ENCODE peak calls at places on chromosomes 13 and 19, in four cellular contexts. A is heart right ventricle, O is A673, V is RWPE1. J is an unnamed sample.

GRCh38 chr19:43316591-43317319 is 36.7 kb upstream of the CD177 start:
- DNase-seq in A (no peak), O (no peak), V (peak), J (no peak)

GRCh38 chr19:36213793-36214387 is 575 bp downstream of the ZNF565 start:
- DNase-seq in A (no peak), O (no peak), V (no peak), J (no peak)

GRCh38 chr13:21318891-21319532 is 140.1 kb downstream of the ZDHHC20 start:
- DNase-seq in A (no peak), O (no peak), V (no peak), J (no peak)

GRCh38 chr19:6769006-6769637 is 1.9 kb upstream of the SH2D3A start:
- DNase-seq in A (no peak), O (no peak), V (no peak), J (no peak)

GRCh38 chr19:48637948-48638830 is 1.0 kb upstream of the DBP start:
- DNase-seq in A (peak), O (peak), V (peak), J (peak)

GRCh38 chr13:49042476-49042875 is 66.8 kb downstream of the FNDC3A start:
- DNase-seq in A (no peak), O (no peak), V (no peak), J (no peak)

GRCh38 chr13:24822640-24823039 is 58.7 kb downstream of the RNF17 start:
- DNase-seq in A (no peak), O (no peak), V (no peak), J (no peak)

GRCh38 chr13:20714161-20714560 is 10.7 kb downstream of the IL17D start:
- DNase-seq in A (no peak), O (no peak), V (no peak), J (no peak)

GRCh38 chr13:59111711-59112110 is 1052.0 kb downstream of the DIAPH3 start:
- DNase-seq in A (no peak), O (peak), V (no peak), J (no peak)

GRCh38 chr13:88643233-88643632 is 972.1 kb downstream of the SLITRK5 start:
- DNase-seq in A (no peak), O (no peak), V (no peak), J (no peak)

GRCh38 chr19:37992761-37993160 is 85.8 kb downstream of the SIPA1L3 start:
- DNase-seq in A (no peak), O (no peak), V (no peak), J (no peak)

GRCh38 chr13:110582421-110582954 is 21.0 kb upstream of the RAB20 start:
- DNase-seq in A (no peak), O (no peak), V (no peak), J (no peak)

GRCh38 chr13:95643814-95644598 is 500 bp downstream of the DZIP1 start:
- DNase-seq in A (peak), O (peak), V (peak), J (no peak)

GRCh38 chr13:22061806-22062391 is 391.0 kb downstream of the FGF9 start:
- DNase-seq in A (no peak), O (no peak), V (no peak), J (no peak)

GRCh38 chr13:32496574-32497160 is 41.9 kb downstream of the N4BP2L2 start:
- DNase-seq in A (no peak), O (no peak), V (no peak), J (no peak)

GRCh38 chr19:4368128-4368820 is 24.9 kb downstream of the MPND start:
- DNase-seq in A (no peak), O (no peak), V (no peak), J (no peak)

GRCh38 chr19:4691383-4691782 is 21.2 kb upstream of the MYDGF start:
- DNase-seq in A (no peak), O (no peak), V (no peak), J (no peak)

GRCh38 chr13:89568276-89568675 is 1779.2 kb upstream of the MIR17HG start:
- DNase-seq in A (no peak), O (no peak), V (no peak), J (no peak)

GRCh38 chr13:114017028-114017630 is 43.3 kb upstream of the C13orf46 start:
- DNase-seq in A (peak), O (no peak), V (no peak), J (no peak)

GRCh38 chr13:73985789-73986188 is 148.4 kb downstream of the KLF12 start:
- DNase-seq in A (no peak), O (no peak), V (no peak), J (no peak)

DNA sequence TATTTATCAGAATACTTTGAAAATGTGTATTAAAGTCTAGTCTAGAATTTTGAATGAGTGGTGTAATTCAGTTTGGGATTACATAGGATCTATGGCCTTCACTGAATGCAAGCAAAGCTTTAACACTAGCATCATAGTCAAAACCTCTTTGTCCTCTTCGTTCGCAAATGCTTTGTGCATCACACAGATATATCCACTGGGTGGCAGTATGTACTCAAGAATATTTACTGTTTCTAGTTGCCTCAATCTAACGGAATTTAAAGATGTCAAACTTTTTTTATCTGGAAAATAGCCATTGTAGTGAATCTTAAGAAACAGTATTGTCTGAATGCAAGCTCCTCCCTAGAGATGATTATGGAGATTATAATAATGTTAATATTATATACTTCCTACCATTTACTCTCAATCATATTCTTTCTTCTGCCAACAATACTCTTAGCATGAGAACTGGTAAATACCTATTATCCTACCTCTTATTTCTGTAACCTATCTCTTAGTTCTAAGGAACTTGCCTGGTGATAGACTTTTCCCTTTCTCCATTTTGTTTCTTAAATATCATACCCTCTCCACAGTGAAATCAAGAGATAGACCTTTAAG is 25.8 kb downstream of the LACC1 start:
- DNase-seq in A (no peak), O (peak), V (peak), J (peak)
- H3K27ac ChIP-seq in A (no peak), O (no peak), V (no peak), J (no peak)

DNA sequence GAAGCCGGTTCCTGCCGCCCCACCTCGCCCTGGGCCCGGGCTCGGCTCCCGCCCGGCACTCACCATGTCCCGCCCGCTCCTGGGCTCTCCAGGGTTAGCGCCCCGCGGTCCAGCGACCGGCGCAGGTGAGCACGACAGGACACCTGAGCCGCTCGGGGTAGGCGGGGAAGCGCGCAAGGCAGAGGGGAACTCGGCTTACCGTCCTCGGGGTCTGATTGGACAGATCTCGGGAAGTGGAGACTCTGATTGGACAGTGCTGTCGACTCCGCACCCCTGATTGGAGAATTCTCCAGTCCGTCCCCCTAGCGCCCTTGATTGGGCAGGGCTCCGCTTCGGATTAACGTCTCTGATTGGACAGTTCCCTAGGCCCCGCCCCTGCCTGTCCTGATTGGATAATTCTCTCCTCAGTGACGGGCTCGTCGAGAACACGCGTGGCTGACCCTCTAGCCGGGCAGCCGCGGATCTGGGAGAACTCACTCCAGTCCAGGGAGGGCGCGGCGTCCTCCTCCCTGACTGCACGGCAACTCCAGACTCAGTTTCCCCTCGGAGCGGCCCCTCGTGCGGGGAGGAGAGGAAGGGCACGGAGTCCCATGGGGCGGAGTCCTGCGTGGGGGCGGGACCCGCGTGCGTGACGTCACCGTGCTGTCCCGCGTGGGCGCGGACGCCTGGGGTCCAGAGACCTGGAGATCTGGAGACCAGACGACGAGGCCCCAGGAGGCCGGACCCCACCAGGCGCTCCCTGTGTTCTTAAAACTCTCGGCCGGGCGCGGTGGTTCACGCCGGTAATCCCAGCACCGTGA is at the start of gene ZNF77:
- DNase-seq in A (peak), O (peak), V (peak), J (peak)
- H3K27ac ChIP-seq in A (peak), O (peak), V (peak), J (peak)

GRCh38 chr19:50419022-50419579 is 363 bp downstream of the SPIB start:
- DNase-seq in A (no peak), O (no peak), V (no peak), J (no peak)
- H3K27ac ChIP-seq in A (no peak), O (no peak), V (no peak), J (no peak)

DNA sequence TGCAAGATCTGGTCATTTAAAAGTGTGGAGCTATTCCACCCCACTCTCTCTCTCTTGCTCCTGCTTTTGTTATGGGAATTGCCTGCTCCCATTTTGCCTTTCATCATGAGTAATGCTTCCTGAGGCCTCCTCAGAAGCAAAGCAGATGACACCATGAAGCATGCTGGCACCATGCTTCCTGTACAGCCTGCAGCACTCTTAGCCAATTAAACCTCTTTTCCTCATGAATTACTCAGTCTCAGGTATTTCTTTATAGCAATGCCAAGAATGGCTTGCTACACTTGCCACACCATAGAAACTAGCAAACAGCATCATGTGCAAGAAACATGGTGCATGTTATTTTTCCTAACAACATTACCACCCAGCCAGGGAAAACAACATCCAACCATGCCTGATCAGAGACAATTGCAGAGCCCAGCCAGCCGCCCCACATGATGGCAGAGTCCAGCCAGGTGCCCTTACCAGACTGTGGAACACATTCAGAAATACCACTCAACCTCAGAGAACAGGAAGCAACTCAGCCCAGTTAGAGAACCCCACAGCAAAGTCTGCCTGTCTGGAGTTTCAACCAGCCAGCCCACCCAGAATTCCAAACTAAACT is 36.9 kb downstream of the SYDE1 start:
- DNase-seq in A (no peak), O (no peak), V (no peak), J (no peak)
- H3K27ac ChIP-seq in A (no peak), O (no peak), V (no peak), J (no peak)

GRCh38 chr19:53365899-53366493 is 491 bp downstream of the ZNF525 start:
- DNase-seq in A (peak), O (no peak), V (no peak), J (no peak)
- H3K27ac ChIP-seq in A (peak), O (no peak), V (peak), J (no peak)

GRCh38 chr13:71514900-71515598 is 352.0 kb downstream of the DACH1 start:
- DNase-seq in A (no peak), O (no peak), V (no peak), J (no peak)

GRCh38 chr13:71513414-71514063 is 353.5 kb downstream of the DACH1 start:
- DNase-seq in A (no peak), O (no peak), V (no peak), J (no peak)

GRCh38 chr13:71515639-71516038 is 351.4 kb downstream of the DACH1 start:
- DNase-seq in A (no peak), O (no peak), V (no peak), J (no peak)

DNA sequence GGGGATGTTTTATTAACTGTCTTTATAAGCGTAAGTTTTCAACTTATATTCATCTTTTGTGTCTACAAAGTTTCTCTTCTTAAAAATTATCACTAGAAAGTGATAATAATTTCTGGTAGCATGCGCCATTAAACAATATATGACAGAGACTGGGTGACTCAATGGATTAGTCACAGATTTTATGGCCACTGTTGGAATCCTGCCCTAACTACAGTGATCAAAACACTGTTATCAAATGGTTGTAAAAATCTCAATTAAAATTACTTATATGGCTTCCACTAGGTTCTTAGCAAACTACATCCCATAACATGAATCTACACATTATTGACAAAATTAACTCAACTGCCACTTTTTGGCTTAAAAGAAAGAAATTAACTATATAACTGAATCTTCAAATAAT is 350.0 kb downstream of the DACH1 start:
- DNase-seq in A (no peak), O (peak), V (no peak), J (no peak)
- H3K27ac ChIP-seq in A (no peak), O (no peak), V (no peak), J (no peak)

GRCh38 chr13:34143637-34144036 is 325.7 kb downstream of the RFC3 start:
- DNase-seq in A (no peak), O (no peak), V (no peak), J (no peak)

GRCh38 chr13:34137200-34137599 is 319.3 kb downstream of the RFC3 start:
- DNase-seq in A (no peak), O (no peak), V (no peak), J (no peak)

GRCh38 chr13:34145061-34145460 is 327.1 kb downstream of the RFC3 start:
- DNase-seq in A (no peak), O (no peak), V (no peak), J (no peak)

GRCh38 chr13:34139660-34140059 is 321.7 kb downstream of the RFC3 start:
- DNase-seq in A (no peak), O (no peak), V (no peak), J (no peak)
- H3K27ac ChIP-seq in A (no peak), O (no peak), V (no peak), J (no peak)

DNA sequence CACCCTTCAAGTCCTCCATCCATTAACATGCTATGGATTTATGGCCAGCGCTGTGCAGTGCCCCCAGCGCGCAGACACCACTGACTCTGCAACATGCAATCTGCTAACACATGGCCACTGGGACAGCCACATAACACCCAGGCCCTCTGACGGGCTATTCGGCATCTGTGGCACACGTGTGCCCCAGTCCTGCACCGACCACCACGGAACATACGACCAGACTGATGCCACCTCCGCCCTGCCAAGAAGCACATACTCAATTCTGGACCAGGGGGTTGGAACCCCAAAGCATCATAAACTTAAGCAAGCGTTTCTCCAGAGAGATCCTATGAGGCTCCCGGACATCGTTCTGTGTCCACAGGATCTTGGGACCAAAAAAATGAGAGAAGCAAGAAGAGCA is 9.8 kb downstream of the STK24 start:
- DNase-seq in A (no peak), O (no peak), V (no peak), J (no peak)
- H3K27ac ChIP-seq in A (no peak), O (no peak), V (no peak), J (no peak)